ENCODE peak calls at places on chromosome 19, in five cellular contexts. S is fibroblast of mammary gland; R is naive thymus-derived CD4-positive, alpha-beta T cell; C is GOT3; F is HL-60. H is an unnamed sample.

GRCh38 chr19:13056052-13056660 is 46.5 kb downstream of the LYL1 start:
- DNase-seq in S (peak; percentile 76), R (no peak), C (peak; percentile 16), F (no peak), H (peak; percentile 61)

GRCh38 chr19:48239120-48239519 is 16.6 kb downstream of the CARD8 start:
- DNase-seq in S (no peak), R (no peak), C (no peak), F (no peak), H (no peak)

GRCh38 chr19:10651821-10652220 is 2.3 kb upstream of the ILF3 start:
- DNase-seq in S (no peak), R (no peak), C (no peak), F (no peak), H (peak; percentile 35)

GRCh38 chr19:40768936-40769335 is 6.4 kb upstream of the MIA start:
- DNase-seq in S (no peak), R (no peak), C (no peak), F (no peak), H (no peak)

GRCh38 chr19:39217094-39217493 is 13.0 kb upstream of the SYCN start:
- DNase-seq in S (no peak), R (no peak), C (no peak), F (no peak), H (no peak)

GRCh38 chr19:16190736-16191135 is 5.5 kb downstream of the FAM32A start:
- DNase-seq in S (no peak), R (no peak), C (no peak), F (no peak), H (no peak)

GRCh38 chr19:45113628-45114027 is 20.6 kb downstream of the PPP1R37 start:
- DNase-seq in S (no peak), R (no peak), C (no peak), F (no peak), H (no peak)

GRCh38 chr19:5618591-5618990 is 4.0 kb downstream of the SAFB2 start:
- DNase-seq in S (no peak), R (no peak), C (no peak), F (no peak), H (no peak)

GRCh38 chr19:48681127-48681470 is 8.3 kb upstream of the NTN5 start:
- DNase-seq in S (peak; percentile 82), R (no peak), C (no peak), F (peak; percentile 42), H (peak; percentile 65)

GRCh38 chr19:48842744-48843162 is 6.5 kb upstream of the HSD17B14 start:
- DNase-seq in S (peak; percentile 61), R (peak; percentile 59), C (no peak), F (peak; percentile 33), H (peak; percentile 87)

GRCh38 chr19:17842663-17843313 is 5.0 kb downstream of the JAK3 start:
- DNase-seq in S (no peak), R (no peak), C (no peak), F (no peak), H (no peak)

GRCh38 chr19:38975214-38975860 is at the start of gene FBXO17:
- DNase-seq in S (peak; percentile 74), R (no peak), C (no peak), F (no peak), H (peak; percentile 89)

GRCh38 chr19:7965259-7965841 is 21.9 kb upstream of the TIMM44 start:
- DNase-seq in S (no peak), R (no peak), C (no peak), F (no peak), H (no peak)

GRCh38 chr19:42443944-42444398 is 1.2 kb upstream of the CXCL17 start:
- DNase-seq in S (no peak), R (no peak), C (no peak), F (no peak), H (no peak)

GRCh38 chr19:55027472-55028337 is 10.4 kb downstream of the GP6 start:
- DNase-seq in S (peak; percentile 2), R (no peak), C (no peak), F (peak; percentile 69), H (no peak)

GRCh38 chr19:16370671-16371391 is 46.2 kb downstream of the KLF2 start:
- DNase-seq in S (no peak), R (no peak), C (no peak), F (no peak), H (no peak)